ENCODE peak calls at places on chromosomes 2 and 18, in six cellular contexts. M, Z, N, E, Y and G are unnamed samples.

GRCh38 chr2:111986116-111986900 is 68.8 kb upstream of the TMEM87B start:
- DNase-seq in M (no peak), E (no peak), N (no peak), Y (no peak), Z (no peak), G (peak; percentile 52)

GRCh38 chr2:79369127-79369526 is 143.7 kb upstream of the CTNNA2 start:
- DNase-seq in N (no peak), M (no peak), Z (no peak), E (no peak), Y (no peak), G (no peak)

GRCh38 chr18:9022397-9023170 is 79.9 kb upstream of the NDUFV2 start:
- DNase-seq in Z (no peak), M (no peak), N (no peak), Y (no peak), E (peak; percentile 26), G (no peak)

GRCh38 chr2:220147186-220147585 is 519.8 kb downstream of the SLC4A3 start:
- DNase-seq in E (no peak), N (no peak), Y (no peak), M (no peak), Z (no peak), G (no peak)

GRCh38 chr2:30354621-30355020 is 92.4 kb upstream of the LCLAT1 start:
- DNase-seq in Y (no peak), N (no peak), M (no peak), Z (no peak), E (no peak), G (no peak)

GRCh38 chr2:36975306-36975705 is 9.0 kb upstream of the STRN start:
- DNase-seq in Y (no peak), M (no peak), E (no peak), N (no peak), Z (no peak), G (no peak)

GRCh38 chr2:206368484-206368883 is 74.8 kb upstream of the ADAM23 start:
- DNase-seq in M (no peak), N (no peak), Z (no peak), E (no peak), Y (no peak), G (no peak)

GRCh38 chr2:196101325-196101981 is 32.8 kb upstream of the DNAH7 start:
- DNase-seq in Z (no peak), Y (peak; percentile 72), M (no peak), N (peak; percentile 42), E (no peak), G (no peak)

GRCh38 chr18:55319517-55319905 is 268.5 kb downstream of the TCF4 start:
- DNase-seq in N (no peak), M (no peak), E (no peak), Y (no peak), Z (no peak), G (no peak)

GRCh38 chr2:9668686-9669338 is 38.0 kb upstream of the YWHAQ start:
- DNase-seq in E (peak; percentile 41), M (no peak), Z (no peak), N (no peak), Y (peak; percentile 63), G (no peak)

GRCh38 chr2:238105506-238106338 is 5.6 kb downstream of the ESPNL start:
- DNase-seq in M (no peak), Z (no peak), Y (no peak), N (no peak), E (peak; percentile 4), G (peak; percentile 42)